ENCODE peak calls at places on chromosome 4, in ten cellular contexts. One of them, this sample, is unnamed.

GRCh38 chr4:122639181-122639580 is 18.3 kb upstream of the IL21 start:
- DNase-seq in activated naive CD8-positive, alpha-beta T cell treated with anti-CD3 and anti-CD28 coated beads, Interleukin-2, amount 50 U/mL, for 24 hours: no peak
- DNase-seq in upper lobe of right lung: no peak
- DNase-seq in NCI-H774: no peak
- DNase-seq in BE2C: no peak
- DNase-seq in A549: no peak
- DNase-seq in GM20000: no peak
- DNase-seq in neural crest cell: no peak
- DNase-seq in astrocyte of the hippocampus: no peak
- DNase-seq in ELF-1: no peak
- DNase-seq in this sample: no peak

GRCh38 chr4:9691221-9692065 is 90.0 kb upstream of the DRD5 start:
- DNase-seq in neural crest cell: peak; percentile 88
- DNase-seq in astrocyte of the hippocampus: peak; percentile 92
- DNase-seq in GM20000: peak; percentile 85
- DNase-seq in activated naive CD8-positive, alpha-beta T cell treated with anti-CD3 and anti-CD28 coated beads, Interleukin-2, amount 50 U/mL, for 24 hours: peak; percentile 88
- DNase-seq in upper lobe of right lung: peak; percentile 98
- DNase-seq in ELF-1: peak; percentile 99
- DNase-seq in BE2C: peak; percentile 95
- DNase-seq in A549: peak; percentile 69
- DNase-seq in NCI-H774: peak; percentile 92
- DNase-seq in this sample: peak; percentile 20

GRCh38 chr4:16418814-16419213 is 192.5 kb upstream of the TAPT1 start:
- DNase-seq in A549: no peak
- DNase-seq in activated naive CD8-positive, alpha-beta T cell treated with anti-CD3 and anti-CD28 coated beads, Interleukin-2, amount 50 U/mL, for 24 hours: no peak
- DNase-seq in astrocyte of the hippocampus: peak; percentile 84
- DNase-seq in ELF-1: no peak
- DNase-seq in GM20000: no peak
- DNase-seq in upper lobe of right lung: no peak
- DNase-seq in neural crest cell: no peak
- DNase-seq in NCI-H774: no peak
- DNase-seq in BE2C: no peak
- DNase-seq in this sample: no peak

GRCh38 chr4:4392501-4393183 is 5.7 kb downstream of the NSG1 start:
- DNase-seq in upper lobe of right lung: no peak
- DNase-seq in astrocyte of the hippocampus: no peak
- DNase-seq in BE2C: no peak
- DNase-seq in GM20000: no peak
- DNase-seq in ELF-1: no peak
- DNase-seq in A549: no peak
- DNase-seq in NCI-H774: no peak
- DNase-seq in neural crest cell: no peak
- DNase-seq in activated naive CD8-positive, alpha-beta T cell treated with anti-CD3 and anti-CD28 coated beads, Interleukin-2, amount 50 U/mL, for 24 hours: no peak
- DNase-seq in this sample: no peak

GRCh38 chr4:72744103-72744725 is 175.2 kb upstream of the ADAMTS3 start:
- DNase-seq in activated naive CD8-positive, alpha-beta T cell treated with anti-CD3 and anti-CD28 coated beads, Interleukin-2, amount 50 U/mL, for 24 hours: no peak
- DNase-seq in neural crest cell: no peak
- DNase-seq in GM20000: no peak
- DNase-seq in astrocyte of the hippocampus: peak; percentile 56
- DNase-seq in ELF-1: no peak
- DNase-seq in upper lobe of right lung: no peak
- DNase-seq in A549: no peak
- DNase-seq in BE2C: no peak
- DNase-seq in NCI-H774: no peak
- DNase-seq in this sample: no peak

GRCh38 chr4:144338834-144339233 is 198.3 kb upstream of the GYPA start:
- DNase-seq in NCI-H774: no peak
- DNase-seq in activated naive CD8-positive, alpha-beta T cell treated with anti-CD3 and anti-CD28 coated beads, Interleukin-2, amount 50 U/mL, for 24 hours: no peak
- DNase-seq in A549: no peak
- DNase-seq in GM20000: no peak
- DNase-seq in astrocyte of the hippocampus: no peak
- DNase-seq in ELF-1: peak; percentile 53
- DNase-seq in BE2C: no peak
- DNase-seq in upper lobe of right lung: no peak
- DNase-seq in neural crest cell: no peak
- DNase-seq in this sample: no peak

GRCh38 chr4:47835489-47835888 is 2.4 kb downstream of the CORIN start:
- DNase-seq in GM20000: no peak
- DNase-seq in activated naive CD8-positive, alpha-beta T cell treated with anti-CD3 and anti-CD28 coated beads, Interleukin-2, amount 50 U/mL, for 24 hours: no peak
- DNase-seq in astrocyte of the hippocampus: peak; percentile 19
- DNase-seq in A549: no peak
- DNase-seq in neural crest cell: no peak
- DNase-seq in NCI-H774: no peak
- DNase-seq in BE2C: no peak
- DNase-seq in upper lobe of right lung: no peak
- DNase-seq in ELF-1: no peak
- DNase-seq in this sample: no peak

GRCh38 chr4:184444215-184444952 is 30.0 kb downstream of the IRF2 start:
- DNase-seq in neural crest cell: no peak
- DNase-seq in ELF-1: no peak
- DNase-seq in BE2C: no peak
- DNase-seq in GM20000: no peak
- DNase-seq in A549: no peak
- DNase-seq in NCI-H774: no peak
- DNase-seq in upper lobe of right lung: no peak
- DNase-seq in astrocyte of the hippocampus: peak; percentile 47
- DNase-seq in activated naive CD8-positive, alpha-beta T cell treated with anti-CD3 and anti-CD28 coated beads, Interleukin-2, amount 50 U/mL, for 24 hours: no peak
- DNase-seq in this sample: no peak

GRCh38 chr4:174873931-174874330 is 44.2 kb upstream of the ADAM29 start:
- DNase-seq in astrocyte of the hippocampus: peak; percentile 34
- DNase-seq in NCI-H774: no peak
- DNase-seq in A549: no peak
- DNase-seq in upper lobe of right lung: no peak
- DNase-seq in GM20000: peak; percentile 3
- DNase-seq in ELF-1: peak; percentile 20
- DNase-seq in neural crest cell: no peak
- DNase-seq in BE2C: peak; percentile 28
- DNase-seq in activated naive CD8-positive, alpha-beta T cell treated with anti-CD3 and anti-CD28 coated beads, Interleukin-2, amount 50 U/mL, for 24 hours: no peak
- DNase-seq in this sample: no peak

GRCh38 chr4:105991726-105992125 is 96.5 kb downstream of the NPNT start:
- DNase-seq in GM20000: no peak
- DNase-seq in upper lobe of right lung: no peak
- DNase-seq in neural crest cell: no peak
- DNase-seq in astrocyte of the hippocampus: no peak
- DNase-seq in ELF-1: no peak
- DNase-seq in A549: no peak
- DNase-seq in NCI-H774: no peak
- DNase-seq in BE2C: peak; percentile 15
- DNase-seq in activated naive CD8-positive, alpha-beta T cell treated with anti-CD3 and anti-CD28 coated beads, Interleukin-2, amount 50 U/mL, for 24 hours: no peak
- DNase-seq in this sample: peak; percentile 8

GRCh38 chr4:20445933-20446723 is 194.4 kb downstream of the SLIT2 start:
- DNase-seq in astrocyte of the hippocampus: no peak
- DNase-seq in A549: no peak
- DNase-seq in neural crest cell: no peak
- DNase-seq in GM20000: no peak
- DNase-seq in upper lobe of right lung: no peak
- DNase-seq in BE2C: no peak
- DNase-seq in ELF-1: peak; percentile 25
- DNase-seq in activated naive CD8-positive, alpha-beta T cell treated with anti-CD3 and anti-CD28 coated beads, Interleukin-2, amount 50 U/mL, for 24 hours: no peak
- DNase-seq in NCI-H774: no peak
- DNase-seq in this sample: peak; percentile 29

GRCh38 chr4:7941111-7942018 is 1.7 kb upstream of the AFAP1 start:
- DNase-seq in upper lobe of right lung: no peak
- DNase-seq in BE2C: no peak
- DNase-seq in A549: no peak
- DNase-seq in NCI-H774: no peak
- DNase-seq in astrocyte of the hippocampus: no peak
- DNase-seq in neural crest cell: no peak
- DNase-seq in activated naive CD8-positive, alpha-beta T cell treated with anti-CD3 and anti-CD28 coated beads, Interleukin-2, amount 50 U/mL, for 24 hours: no peak
- DNase-seq in ELF-1: peak; percentile 91
- DNase-seq in GM20000: no peak
- DNase-seq in this sample: no peak

GRCh38 chr4:155617312-155617711 is 49.3 kb upstream of the GUCY1A1 start:
- DNase-seq in GM20000: no peak
- DNase-seq in NCI-H774: no peak
- DNase-seq in upper lobe of right lung: no peak
- DNase-seq in ELF-1: no peak
- DNase-seq in BE2C: no peak
- DNase-seq in neural crest cell: no peak
- DNase-seq in A549: no peak
- DNase-seq in activated naive CD8-positive, alpha-beta T cell treated with anti-CD3 and anti-CD28 coated beads, Interleukin-2, amount 50 U/mL, for 24 hours: no peak
- DNase-seq in astrocyte of the hippocampus: peak; percentile 49
- DNase-seq in this sample: no peak

GRCh38 chr4:177442623-177443155 is 452 bp upstream of the AGA start:
- DNase-seq in astrocyte of the hippocampus: peak; percentile 38
- DNase-seq in neural crest cell: no peak
- DNase-seq in activated naive CD8-positive, alpha-beta T cell treated with anti-CD3 and anti-CD28 coated beads, Interleukin-2, amount 50 U/mL, for 24 hours: peak; percentile 10
- DNase-seq in A549: no peak
- DNase-seq in GM20000: peak; percentile 15
- DNase-seq in upper lobe of right lung: no peak
- DNase-seq in ELF-1: no peak
- DNase-seq in BE2C: no peak
- DNase-seq in NCI-H774: no peak
- DNase-seq in this sample: no peak

GRCh38 chr4:37244583-37245390 is at the start of gene NWD2:
- DNase-seq in activated naive CD8-positive, alpha-beta T cell treated with anti-CD3 and anti-CD28 coated beads, Interleukin-2, amount 50 U/mL, for 24 hours: no peak
- DNase-seq in ELF-1: peak; percentile 64
- DNase-seq in A549: no peak
- DNase-seq in neural crest cell: peak; percentile 42
- DNase-seq in upper lobe of right lung: no peak
- DNase-seq in GM20000: peak; percentile 29
- DNase-seq in BE2C: peak; percentile 6
- DNase-seq in astrocyte of the hippocampus: peak; percentile 57
- DNase-seq in NCI-H774: no peak
- DNase-seq in this sample: peak; percentile 51

GRCh38 chr4:128844931-128845330 is 35.4 kb downstream of the JADE1 start:
- DNase-seq in NCI-H774: no peak
- DNase-seq in BE2C: no peak
- DNase-seq in ELF-1: no peak
- DNase-seq in A549: no peak
- DNase-seq in astrocyte of the hippocampus: no peak
- DNase-seq in neural crest cell: no peak
- DNase-seq in activated naive CD8-positive, alpha-beta T cell treated with anti-CD3 and anti-CD28 coated beads, Interleukin-2, amount 50 U/mL, for 24 hours: no peak
- DNase-seq in GM20000: no peak
- DNase-seq in upper lobe of right lung: no peak
- DNase-seq in this sample: no peak

GRCh38 chr4:82792912-82793649 is 5.5 kb downstream of the SCD5 start:
- DNase-seq in BE2C: no peak
- DNase-seq in activated naive CD8-positive, alpha-beta T cell treated with anti-CD3 and anti-CD28 coated beads, Interleukin-2, amount 50 U/mL, for 24 hours: no peak
- DNase-seq in neural crest cell: no peak
- DNase-seq in GM20000: no peak
- DNase-seq in astrocyte of the hippocampus: no peak
- DNase-seq in A549: no peak
- DNase-seq in ELF-1: no peak
- DNase-seq in upper lobe of right lung: no peak
- DNase-seq in NCI-H774: no peak
- DNase-seq in this sample: no peak

GRCh38 chr4:8287606-8288280 is 18.2 kb downstream of the HTRA3 start:
- DNase-seq in activated naive CD8-positive, alpha-beta T cell treated with anti-CD3 and anti-CD28 coated beads, Interleukin-2, amount 50 U/mL, for 24 hours: no peak
- DNase-seq in astrocyte of the hippocampus: no peak
- DNase-seq in BE2C: no peak
- DNase-seq in A549: no peak
- DNase-seq in ELF-1: no peak
- DNase-seq in upper lobe of right lung: peak; percentile 47
- DNase-seq in neural crest cell: no peak
- DNase-seq in GM20000: no peak
- DNase-seq in NCI-H774: no peak
- DNase-seq in this sample: no peak

GRCh38 chr4:147351083-147351787 is 129.7 kb upstream of the EDNRA start:
- DNase-seq in ELF-1: no peak
- DNase-seq in upper lobe of right lung: no peak
- DNase-seq in GM20000: no peak
- DNase-seq in neural crest cell: no peak
- DNase-seq in NCI-H774: no peak
- DNase-seq in BE2C: no peak
- DNase-seq in A549: no peak
- DNase-seq in activated naive CD8-positive, alpha-beta T cell treated with anti-CD3 and anti-CD28 coated beads, Interleukin-2, amount 50 U/mL, for 24 hours: no peak
- DNase-seq in astrocyte of the hippocampus: no peak
- DNase-seq in this sample: no peak

GRCh38 chr4:185542626-185543336 is 7.5 kb upstream of the PDLIM3 start:
- DNase-seq in activated naive CD8-positive, alpha-beta T cell treated with anti-CD3 and anti-CD28 coated beads, Interleukin-2, amount 50 U/mL, for 24 hours: no peak
- DNase-seq in upper lobe of right lung: no peak
- DNase-seq in GM20000: no peak
- DNase-seq in A549: no peak
- DNase-seq in BE2C: no peak
- DNase-seq in ELF-1: no peak
- DNase-seq in astrocyte of the hippocampus: peak; percentile 41
- DNase-seq in NCI-H774: no peak
- DNase-seq in neural crest cell: no peak
- DNase-seq in this sample: no peak